ENCODE peak calls at places on chromosome 19, in four cellular contexts. M, C, A and Q are unnamed samples.

GRCh38 chr19:35013820-35014754 is 14.0 kb downstream of the GRAMD1A start:
- DNase-seq in M (no peak), C (no peak), A (peak; percentile 38), Q (no peak)

GRCh38 chr19:49338691-49339363 is 3.6 kb downstream of the CD37 start:
- DNase-seq in M (peak; percentile 75), C (peak; percentile 75), A (peak; percentile 65), Q (peak; percentile 95)

GRCh38 chr19:10998045-10998533 is 37.3 kb downstream of the SMARCA4 start:
- DNase-seq in M (no peak), C (no peak), A (peak; percentile 74), Q (no peak)

GRCh38 chr19:46721269-46722003 is 4.5 kb upstream of the PRKD2 start:
- DNase-seq in M (no peak), C (peak; percentile 36), A (no peak), Q (peak; percentile 49)

GRCh38 chr19:6138066-6138465 is 2.6 kb downstream of the ACSBG2 start:
- DNase-seq in M (no peak), C (no peak), A (no peak), Q (no peak)

GRCh38 chr19:45472557-45473365 is 5.0 kb downstream of the FOSB start:
- DNase-seq in M (no peak), C (no peak), A (peak; percentile 39), Q (no peak)

GRCh38 chr19:6531163-6531955 is 533 bp downstream of the TNFSF9 start:
- DNase-seq in M (no peak), C (peak; percentile 54), A (no peak), Q (no peak)

GRCh38 chr19:1606138-1606651 is 933 bp upstream of the UQCR11 start:
- DNase-seq in M (no peak), C (no peak), A (no peak), Q (no peak)

GRCh38 chr19:31109626-31110025 is 239.6 kb downstream of the TSHZ3 start:
- DNase-seq in M (no peak), C (no peak), A (no peak), Q (no peak)

GRCh38 chr19:41442473-41443360 is at the start of gene ERICH4:
- DNase-seq in M (no peak), C (no peak), A (no peak), Q (peak; percentile 58)

GRCh38 chr19:44746946-44747738 is 1.4 kb upstream of the BCL3 start:
- DNase-seq in M (peak; percentile 61), C (peak; percentile 97), A (peak; percentile 98), Q (peak; percentile 96)

GRCh38 chr19:34308381-34309367 is 54.3 kb downstream of the GARRE1 start:
- DNase-seq in M (no peak), C (no peak), A (peak; percentile 90), Q (no peak)

GRCh38 chr19:51701468-51702100 is 8.5 kb downstream of the SPACA6 start:
- DNase-seq in M (no peak), C (no peak), A (no peak), Q (no peak)

GRCh38 chr19:14412436-14413071 is 6.6 kb downstream of the DDX39A start:
- DNase-seq in M (no peak), C (no peak), A (no peak), Q (no peak)

GRCh38 chr19:38228491-38229439 is 4.7 kb upstream of the DPF1 start:
- DNase-seq in M (no peak), C (no peak), A (no peak), Q (no peak)
- H3K27me3 ChIP-seq in M (peaks cover 18% of the 10 kb centered on the region), C (no peaks in the 10 kb centered on the region), A (peaks cover 23% of the 10 kb centered on the region), Q (peaks cover 56% of the 10 kb centered on the region)

DNA sequence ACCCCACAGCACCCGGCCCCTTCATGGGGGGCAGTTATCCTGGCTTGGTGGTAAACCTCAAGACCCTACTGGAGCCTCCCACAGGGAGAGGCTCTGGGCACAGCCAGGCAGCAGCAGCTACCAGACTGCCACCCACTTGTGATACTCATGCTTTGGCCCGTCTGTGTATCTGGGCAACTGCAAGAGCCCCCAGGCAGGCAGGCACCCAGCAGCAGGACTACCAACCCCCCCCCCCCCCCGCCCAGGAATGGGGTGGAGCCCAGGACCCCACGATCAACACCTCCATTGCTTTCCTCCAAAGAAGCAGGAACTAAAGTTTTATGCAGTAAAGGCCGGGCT is 896 bp upstream of the LYL1 start:
- DNase-seq in M (no peak), C (no peak), A (no peak), Q (no peak)
- H3K27ac ChIP-seq in M (no peak overlapping the region), C (no peak overlapping the region), A (no peak overlapping the region), Q (peak overlapping the region; percentile 89)

DNA sequence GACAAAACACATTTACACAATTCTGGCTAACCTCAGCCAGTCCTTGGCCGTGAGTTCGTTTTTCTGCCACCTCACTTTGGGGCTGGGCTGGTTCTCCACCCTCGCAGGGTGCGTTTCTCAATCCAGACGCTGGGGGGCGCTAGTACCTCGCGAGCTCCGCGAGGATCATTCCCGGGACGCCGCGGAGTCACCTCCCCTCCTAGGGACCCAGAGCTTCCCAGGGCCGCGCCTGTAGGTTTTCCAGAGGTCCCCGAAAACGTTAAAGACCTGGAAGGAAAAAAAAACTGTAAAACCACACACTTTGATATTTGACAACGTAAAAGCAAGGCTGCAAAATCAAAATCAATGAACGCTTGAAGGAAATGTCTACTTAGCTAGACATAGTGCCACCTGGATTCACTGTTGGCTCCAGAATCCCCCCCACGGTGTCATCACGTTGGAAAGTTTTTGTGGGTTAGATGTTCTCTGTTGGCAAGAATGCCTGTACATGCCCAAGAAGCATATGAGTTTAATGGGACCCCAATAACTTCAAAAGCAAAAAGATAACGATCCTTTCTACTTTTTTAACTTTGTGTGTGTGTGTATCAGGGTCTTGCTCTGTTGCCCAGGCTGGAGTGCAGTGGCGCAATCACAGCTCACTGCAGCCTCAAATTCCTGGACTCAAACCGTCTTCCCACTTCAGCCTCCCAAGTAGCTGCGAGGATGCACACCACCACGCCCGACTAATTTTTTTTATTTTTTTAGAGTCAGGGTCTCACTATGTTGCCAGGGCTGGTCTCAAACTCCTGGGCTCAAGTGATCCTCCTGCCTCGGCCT is 34.5 kb upstream of the TPM4 start:
- DNase-seq in M (peak; percentile 63), C (peak; percentile 88), A (peak; percentile 76), Q (peak; percentile 90)
- H3K4me3 ChIP-seq in M (no peak overlapping the region), C (no peak overlapping the region), A (no peak overlapping the region), Q (no peak overlapping the region)

GRCh38 chr19:5002143-5002542 is 33.2 kb downstream of the KDM4B start:
- DNase-seq in M (no peak), C (no peak), A (peak; percentile 27), Q (no peak)
- H3K27me3 ChIP-seq in M (no peaks in the 10 kb centered on the region), C (no peaks in the 10 kb centered on the region), A (no peaks in the 10 kb centered on the region), Q (no peaks in the 10 kb centered on the region)

DNA sequence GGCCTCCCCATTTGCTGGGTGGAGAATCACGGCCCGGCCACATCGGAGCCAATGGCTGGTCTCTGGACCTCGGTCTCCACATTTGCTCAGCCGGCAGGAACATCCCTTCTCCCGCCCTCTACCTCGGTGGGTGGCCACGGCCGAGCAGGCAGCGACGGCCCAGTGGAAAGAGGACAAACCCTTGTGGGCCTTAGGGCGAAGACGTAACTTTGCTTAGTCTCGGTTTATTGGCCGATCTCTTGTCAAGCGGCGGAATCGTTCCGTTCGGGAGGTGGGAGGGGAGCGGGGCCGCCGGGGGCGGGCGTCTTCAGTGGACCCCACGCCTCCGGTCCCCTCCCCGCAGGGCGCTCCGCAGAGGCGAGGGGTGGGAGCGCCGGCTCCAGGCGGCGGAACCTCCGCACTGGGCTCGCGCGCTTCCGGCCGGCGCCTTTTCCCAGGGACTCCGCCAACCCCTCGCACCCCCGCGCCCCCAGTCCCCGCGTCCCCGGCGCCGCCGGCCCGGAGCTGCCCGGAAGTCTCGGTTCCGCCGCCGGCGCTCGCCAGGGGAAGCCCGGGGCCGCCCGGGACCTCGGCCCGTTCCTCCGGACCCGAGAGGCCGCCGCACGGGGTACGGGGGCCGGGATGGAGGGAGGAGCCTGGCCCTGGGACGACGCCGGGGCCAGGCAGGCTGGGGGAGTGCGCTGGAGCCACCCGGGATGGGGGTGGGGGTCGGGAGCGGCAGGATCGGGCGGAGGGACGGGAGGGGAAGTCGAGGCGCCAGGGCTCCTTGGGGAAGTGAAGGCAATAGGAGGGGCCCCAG is at the start of gene ZNF580:
- DNase-seq in M (peak; percentile 65), C (peak; percentile 78), A (peak; percentile 93), Q (peak; percentile 86)
- H3K27ac ChIP-seq in M (peak within 1 kb of the TSS; percentile 79), C (peak within 1 kb of the TSS; percentile 58), A (peak within 1 kb of the TSS; percentile 91), Q (peak within 1 kb of the TSS; percentile 84)